ENCODE peak calls at places on chromosomes 1 and 21, in eight cellular contexts. Q is GOT3, C is sciatic nerve, E is NCI-H146, I is pancreas, N is fibroblast of pulmonary artery, W is BJ, Z is stomach. U is an unnamed sample.

GRCh38 chr1:41408691-41409090 is 47.5 kb downstream of the FOXO6 start:
- DNase-seq in C (no peak), Q (no peak), Z (no peak), E (no peak), N (no peak), W (no peak), I (no peak), U (no peak)

GRCh38 chr1:156513189-156513588 is 12.6 kb upstream of the MEF2D start:
- DNase-seq in I (no peak), Q (no peak), W (no peak), N (no peak), C (peak), E (no peak), Z (no peak), U (no peak)

GRCh38 chr21:45299026-45299863 is 11.6 kb upstream of the POFUT2 start:
- DNase-seq in Q (no peak), Z (no peak), C (peak), N (peak), I (no peak), E (no peak), W (no peak), U (no peak)

GRCh38 chr1:192439373-192440025 is 122.7 kb downstream of the RGS21 start:
- DNase-seq in Z (no peak), E (no peak), W (no peak), I (no peak), C (no peak), N (peak), Q (no peak), U (no peak)

GRCh38 chr1:89465201-89465600 is 59.4 kb upstream of the LRRC8B start:
- DNase-seq in E (no peak), I (no peak), C (no peak), W (no peak), Q (no peak), Z (no peak), N (peak), U (no peak)

GRCh38 chr1:100785399-100786082 is 66.0 kb downstream of the VCAM1 start:
- DNase-seq in W (no peak), E (no peak), N (peak), C (no peak), I (no peak), Z (no peak), Q (no peak), U (no peak)

GRCh38 chr1:20197329-20197791 is 11.0 kb upstream of the PLA2G2C start:
- DNase-seq in I (no peak), Z (no peak), N (no peak), C (no peak), E (no peak), W (no peak), Q (no peak), U (no peak)

GRCh38 chr21:45543710-45544448 is 1.6 kb upstream of the SLC19A1 start:
- DNase-seq in N (no peak), C (peak), I (no peak), Z (peak), W (no peak), E (no peak), Q (no peak), U (no peak)

GRCh38 chr1:196678510-196678884 is 26.7 kb downstream of the CFH start:
- DNase-seq in N (peak), Q (no peak), W (no peak), I (no peak), C (no peak), Z (no peak), E (no peak), U (no peak)

GRCh38 chr1:6310116-6310848 is 49.4 kb upstream of the GPR153 start:
- DNase-seq in N (no peak), W (no peak), I (no peak), E (no peak), Z (no peak), C (no peak), Q (no peak), U (no peak)

GRCh38 chr1:198693321-198693720 is 54.5 kb downstream of the PTPRC start:
- DNase-seq in Z (no peak), E (no peak), I (no peak), W (no peak), C (no peak), N (no peak), Q (no peak), U (no peak)

GRCh38 chr1:2210786-2211185 is 16.2 kb upstream of the FAAP20 start:
- DNase-seq in E (no peak), W (no peak), N (no peak), Z (no peak), C (peak), I (no peak), Q (no peak), U (no peak)

GRCh38 chr1:187042538-187042937 is 213.8 kb downstream of the PLA2G4A start:
- DNase-seq in N (no peak), Q (no peak), C (no peak), Z (no peak), E (no peak), W (no peak), I (no peak), U (no peak)

GRCh38 chr1:200323856-200324400 is 85.9 kb downstream of the ZNF281 start:
- DNase-seq in E (no peak), C (no peak), N (peak), Q (no peak), I (no peak), Z (no peak), W (no peak), U (no peak)

GRCh38 chr1:155003227-155003765 is 694 bp downstream of the ZBTB7B start:
- DNase-seq in W (no peak), E (peak), I (no peak), Q (no peak), C (no peak), Z (no peak), N (no peak), U (no peak)

GRCh38 chr1:39729030-39729429 is 9.7 kb upstream of the PPIE start:
- DNase-seq in N (no peak), Z (no peak), Q (no peak), C (no peak), I (no peak), W (no peak), E (no peak), U (no peak)

GRCh38 chr1:28927442-28928305 is 13.3 kb downstream of the EPB41 start:
- DNase-seq in Q (no peak), I (no peak), C (no peak), W (peak), N (peak), Z (no peak), E (no peak), U (peak)

GRCh38 chr1:177257128-177257527 is 86.4 kb downstream of the BRINP2 start:
- DNase-seq in W (no peak), Q (no peak), Z (no peak), E (no peak), I (no peak), N (no peak), C (no peak), U (no peak)

GRCh38 chr1:240235521-240236288 is 144.0 kb downstream of the FMN2 start:
- DNase-seq in C (no peak), Q (no peak), E (no peak), I (no peak), N (peak), W (no peak), Z (no peak), U (no peak)

GRCh38 chr21:36096398-36097290 is 26.8 kb downstream of the CBR1 start:
- DNase-seq in Z (no peak), I (no peak), E (no peak), C (no peak), N (no peak), W (no peak), Q (no peak), U (no peak)

GRCh38 chr1:116377564-116378529 is 4.8 kb downstream of the ATP1A1 start:
- DNase-seq in E (no peak), Q (no peak), W (peak), Z (no peak), C (peak), N (peak), I (no peak), U (peak)

GRCh38 chr1:5620997-5621396 is 371.2 kb downstream of the NPHP4 start:
- DNase-seq in E (no peak), C (no peak), I (no peak), Q (no peak), W (no peak), N (no peak), Z (no peak), U (no peak)

GRCh38 chr1:14926818-14927555 is 226.6 kb upstream of the TMEM51 start:
- DNase-seq in I (no peak), Z (no peak), W (no peak), Q (no peak), E (no peak), C (no peak), N (no peak), U (no peak)

GRCh38 chr1:61950418-61950817 is 208.1 kb downstream of the PATJ start:
- DNase-seq in W (no peak), Z (no peak), C (no peak), E (peak), Q (no peak), I (no peak), N (peak), U (no peak)

GRCh38 chr1:178337091-178337726 is 159.6 kb downstream of the CLEC20A start:
- DNase-seq in Q (no peak), I (no peak), E (no peak), Z (no peak), W (no peak), C (no peak), N (no peak), U (no peak)

GRCh38 chr21:25689226-25689625 is 45.5 kb downstream of the ATP5PF start:
- DNase-seq in E (no peak), I (no peak), Q (no peak), N (peak), W (no peak), C (no peak), Z (no peak), U (no peak)

GRCh38 chr1:147541672-147542548 is 609 bp downstream of the BCL9 start:
- DNase-seq in Z (peak), N (peak), W (no peak), C (peak), E (peak), Q (no peak), I (peak), U (no peak)

GRCh38 chr1:114342376-114342775 is 168.6 kb downstream of the TRIM33 start:
- DNase-seq in W (no peak), E (no peak), I (no peak), Z (no peak), N (no peak), Q (no peak), C (no peak), U (peak)

GRCh38 chr1:81682490-81682889 is 118.2 kb upstream of the ADGRL2 start:
- DNase-seq in N (peak), Q (no peak), W (no peak), E (no peak), Z (no peak), C (no peak), I (no peak), U (no peak)

GRCh38 chr1:118184737-118185082 is 318 bp downstream of the SPAG17 start:
- DNase-seq in Q (no peak), Z (no peak), N (no peak), I (no peak), C (no peak), W (no peak), E (peak), U (no peak)

GRCh38 chr21:31612889-31613785 is 46.4 kb upstream of the SOD1 start:
- DNase-seq in C (no peak), W (no peak), Q (no peak), Z (no peak), I (no peak), E (no peak), N (no peak), U (no peak)

GRCh38 chr21:43937898-43938309 is 72.9 kb downstream of the AGPAT3 start:
- DNase-seq in C (no peak), E (no peak), W (no peak), I (no peak), Z (no peak), N (no peak), Q (no peak), U (no peak)

GRCh38 chr1:180643693-180644092 is 11.9 kb downstream of the XPR1 start:
- DNase-seq in E (peak), Q (no peak), C (no peak), N (peak), I (peak), W (no peak), Z (no peak), U (no peak)

GRCh38 chr1:5891736-5892135 is 100.5 kb downstream of the NPHP4 start:
- DNase-seq in E (no peak), N (peak), W (no peak), I (no peak), C (no peak), Q (no peak), Z (no peak), U (no peak)

GRCh38 chr1:115069626-115070308 is 19.5 kb downstream of the TSPAN2 start:
- DNase-seq in W (no peak), Q (no peak), E (no peak), I (no peak), C (no peak), Z (no peak), N (no peak), U (no peak)

GRCh38 chr1:10694274-10694632 is 102.2 kb downstream of the CASZ1 start:
- DNase-seq in Z (no peak), Q (no peak), I (peak), C (no peak), E (peak), W (no peak), N (no peak), U (peak)

GRCh38 chr1:16371725-16372124 is 4.7 kb downstream of the SZRD1 start:
- DNase-seq in Q (no peak), W (no peak), I (no peak), N (peak), E (no peak), C (no peak), Z (no peak), U (peak)

GRCh38 chr1:242828199-242828598 is 303.7 kb upstream of the PLD5 start:
- DNase-seq in C (no peak), I (no peak), E (peak), N (no peak), Z (no peak), Q (no peak), W (no peak), U (no peak)

GRCh38 chr1:9066945-9067807 is 2.3 kb downstream of the SLC2A5 start:
- DNase-seq in C (peak), N (peak), Z (no peak), I (peak), W (peak), Q (no peak), E (no peak), U (peak)

U was measured in GF-D8.